ENCODE peak calls at places on chromosome 22, in ten cellular contexts. I is K562, A is osteocyte, K is neural crest cell, V is foreskin keratinocyte, M is astrocyte of the spinal cord, T is heart left ventricle, N is cardiac fibroblast, Z is endodermal cell, S is Peyer's patch. U is an unnamed sample.

GRCh38 chr22:30212363-30212995 is 34.1 kb downstream of the LIF start:
- DNase-seq in I (peak), A (no peak), K (no peak), V (peak), M (peak), T (no peak), N (peak), Z (no peak), S (peak), U (no peak)

GRCh38 chr22:42937164-42937854 is 77.6 kb downstream of the PACSIN2 start:
- DNase-seq in I (peak), A (no peak), K (no peak), V (peak), M (peak), T (no peak), N (peak), Z (peak), S (peak), U (no peak)

GRCh38 chr22:45638834-45639746 is 32.5 kb upstream of the ATXN10 start:
- DNase-seq in I (peak), A (no peak), K (no peak), V (peak), M (peak), T (no peak), N (peak), Z (no peak), S (peak), U (no peak)

GRCh38 chr22:32858121-32858703 is 56.7 kb downstream of the TIMP3 start:
- DNase-seq in I (no peak), A (no peak), K (no peak), V (no peak), M (no peak), T (no peak), N (no peak), Z (no peak), S (no peak), U (no peak)

GRCh38 chr22:32619614-32620426 is 145.2 kb downstream of the FBXO7 start:
- DNase-seq in I (no peak), A (no peak), K (no peak), V (no peak), M (peak), T (no peak), N (peak), Z (no peak), S (no peak), U (no peak)

GRCh38 chr22:44730034-44730433 is 22.3 kb upstream of the ARHGAP8 start:
- DNase-seq in I (no peak), A (no peak), K (peak), V (no peak), M (no peak), T (peak), N (no peak), Z (no peak), S (no peak), U (no peak)

GRCh38 chr22:24413271-24413670 is 14.1 kb upstream of the ADORA2A start:
- DNase-seq in I (no peak), A (no peak), K (no peak), V (no peak), M (no peak), T (no peak), N (no peak), Z (no peak), S (no peak), U (no peak)

GRCh38 chr22:45125198-45125597 is 38.5 kb upstream of the NUP50 start:
- DNase-seq in I (no peak), A (no peak), K (no peak), V (no peak), M (peak), T (no peak), N (peak), Z (no peak), S (no peak), U (no peak)

GRCh38 chr22:34886812-34887211 is 179.1 kb upstream of the ISX start:
- DNase-seq in I (no peak), A (no peak), K (no peak), V (no peak), M (no peak), T (no peak), N (no peak), Z (no peak), S (no peak), U (no peak)

GRCh38 chr22:28869736-28870135 is 13.6 kb upstream of the ZNRF3 start:
- DNase-seq in I (no peak), A (no peak), K (no peak), V (no peak), M (no peak), T (no peak), N (no peak), Z (no peak), S (no peak), U (no peak)

GRCh38 chr22:23279781-23280180 is 99.5 kb downstream of the BCR start:
- DNase-seq in I (peak), A (no peak), K (no peak), V (peak), M (no peak), T (no peak), N (no peak), Z (no peak), S (no peak), U (no peak)

GRCh38 chr22:46070722-46071450 is 79.4 kb upstream of the PPARA start:
- DNase-seq in I (no peak), A (no peak), K (no peak), V (no peak), M (peak), T (peak), N (peak), Z (peak), S (peak), U (peak)

GRCh38 chr22:32354360-32355351 is 3.0 kb upstream of the RFPL3 start:
- DNase-seq in I (peak), A (no peak), K (no peak), V (peak), M (peak), T (no peak), N (peak), Z (no peak), S (no peak), U (no peak)

GRCh38 chr22:25735657-25736056 is 6.3 kb upstream of the MYO18B start:
- DNase-seq in I (no peak), A (no peak), K (no peak), V (no peak), M (no peak), T (no peak), N (no peak), Z (peak), S (peak), U (no peak)

GRCh38 chr22:25497269-25497668 is 67.2 kb upstream of the GRK3 start:
- DNase-seq in I (no peak), A (no peak), K (no peak), V (peak), M (peak), T (peak), N (peak), Z (no peak), S (no peak), U (no peak)

GRCh38 chr22:26428515-26429457 is at the start of gene ASPHD2:
- DNase-seq in I (peak), A (no peak), K (peak), V (peak), M (peak), T (peak), N (peak), Z (peak), S (peak), U (no peak)

GRCh38 chr22:45163074-45163416 is 680 bp upstream of the NUP50 start:
- DNase-seq in I (peak), A (no peak), K (no peak), V (no peak), M (peak), T (no peak), N (peak), Z (no peak), S (no peak), U (no peak)

GRCh38 chr22:26642465-26643367 is 14.7 kb upstream of the MIAT start:
- DNase-seq in I (peak), A (no peak), K (no peak), V (no peak), M (peak), T (peak), N (no peak), Z (peak), S (peak), U (no peak)

GRCh38 chr22:30640839-30641430 is 5.4 kb downstream of the SLC35E4 start:
- DNase-seq in I (no peak), A (no peak), K (no peak), V (no peak), M (no peak), T (no peak), N (no peak), Z (no peak), S (no peak), U (no peak)

GRCh38 chr22:29692327-29692640 is 27.5 kb upstream of the CABP7 start:
- DNase-seq in I (no peak), A (no peak), K (no peak), V (no peak), M (no peak), T (no peak), N (no peak), Z (no peak), S (no peak), U (no peak)

GRCh38 chr22:27130949-27131745 is 473.8 kb downstream of the MIAT start:
- DNase-seq in I (no peak), A (no peak), K (no peak), V (no peak), M (no peak), T (no peak), N (no peak), Z (no peak), S (no peak), U (no peak)

GRCh38 chr22:24398409-24398808 is 29.0 kb upstream of the ADORA2A start:
- DNase-seq in I (no peak), A (no peak), K (no peak), V (no peak), M (no peak), T (no peak), N (no peak), Z (no peak), S (no peak), U (no peak)

GRCh38 chr22:16783930-16784354 is 41.3 kb downstream of the XKR3 start:
- DNase-seq in I (peak), A (no peak), K (no peak), V (no peak), M (no peak), T (no peak), N (no peak), Z (peak), S (no peak), U (no peak)

GRCh38 chr22:25656724-25657123 is 85.3 kb upstream of the MYO18B start:
- DNase-seq in I (no peak), A (no peak), K (no peak), V (no peak), M (no peak), T (no peak), N (no peak), Z (no peak), S (no peak), U (no peak)

GRCh38 chr22:27642104-27642800 is 159.3 kb downstream of the MN1 start:
- DNase-seq in I (peak), A (no peak), K (peak), V (no peak), M (no peak), T (no peak), N (no peak), Z (no peak), S (no peak), U (no peak)

GRCh38 chr22:43925433-43926348 is 2.1 kb downstream of the PNPLA3 start:
- DNase-seq in I (no peak), A (no peak), K (no peak), V (peak), M (no peak), T (no peak), N (peak), Z (peak), S (no peak), U (no peak)

GRCh38 chr22:23278883-23279675 is 98.8 kb downstream of the BCR start:
- DNase-seq in I (peak), A (no peak), K (no peak), V (peak), M (no peak), T (peak), N (peak), Z (no peak), S (peak), U (no peak)

GRCh38 chr22:42379961-42380537 is 52.2 kb downstream of the NFAM1 start:
- DNase-seq in I (no peak), A (no peak), K (no peak), V (no peak), M (no peak), T (no peak), N (no peak), Z (no peak), S (no peak), U (no peak)

GRCh38 chr22:24128024-24128423 is 53.3 kb upstream of the SUSD2 start:
- DNase-seq in I (no peak), A (no peak), K (no peak), V (no peak), M (no peak), T (no peak), N (no peak), Z (no peak), S (no peak), U (no peak)

GRCh38 chr22:37762389-37762836 is 45.3 kb upstream of the GCAT start:
- DNase-seq in I (peak), A (no peak), K (no peak), V (no peak), M (no peak), T (no peak), N (no peak), Z (no peak), S (no peak), U (no peak)
- TF ChIP-seq CTCF in I (no peak), A (no peak), K (no peak), V (no peak), M (no peak), T (no peak), N (no peak), Z (no peak), S (no peak), U (no peak)

GRCh38 chr22:20438678-20439492 is 1.3 kb upstream of the SCARF2 start:
- DNase-seq in I (peak), A (no peak), K (no peak), V (no peak), M (no peak), T (no peak), N (peak), Z (peak), S (peak), U (no peak)
- TF ChIP-seq CTCF in I (peak), A (peak), K (no peak), V (no peak), M (peak), T (peak), N (peak), Z (peak), S (no peak), U (no peak)

GRCh38 chr22:50268655-50269113 is 1.5 kb downstream of the MAPK11 start:
- DNase-seq in I (no peak), A (no peak), K (no peak), V (no peak), M (no peak), T (no peak), N (peak), Z (no peak), S (no peak), U (no peak)

GRCh38 chr22:50266994-50267393 is 3.2 kb downstream of the MAPK11 start:
- DNase-seq in I (no peak), A (no peak), K (no peak), V (no peak), M (no peak), T (no peak), N (no peak), Z (no peak), S (no peak), U (no peak)

GRCh38 chr22:50269573-50270301 is 443 bp downstream of the MAPK11 start:
- DNase-seq in I (peak), A (no peak), K (no peak), V (no peak), M (peak), T (peak), N (peak), Z (peak), S (no peak), U (no peak)

GRCh38 chr22:50270302-50271010 is at the start of gene MAPK11:
- DNase-seq in I (peak), A (peak), K (peak), V (no peak), M (peak), T (peak), N (peak), Z (peak), S (peak), U (no peak)

GRCh38 chr22:50267591-50268390 is 2.4 kb downstream of the MAPK11 start:
- DNase-seq in I (peak), A (no peak), K (no peak), V (no peak), M (peak), T (peak), N (peak), Z (peak), S (peak), U (no peak)
- TF ChIP-seq CTCF in I (no peak), A (no peak), K (peak), V (peak), M (peak), T (no peak), N (peak), Z (peak), S (peak), U (no peak)

GRCh38 chr22:35930933-35931332 is 97.7 kb downstream of the RBFOX2 start:
- DNase-seq in I (peak), A (no peak), K (no peak), V (no peak), M (peak), T (peak), N (peak), Z (no peak), S (no peak), U (no peak)
- TF ChIP-seq CTCF in I (peak), A (peak), K (peak), V (peak), M (peak), T (peak), N (peak), Z (peak), S (peak), U (no peak)

DNA sequence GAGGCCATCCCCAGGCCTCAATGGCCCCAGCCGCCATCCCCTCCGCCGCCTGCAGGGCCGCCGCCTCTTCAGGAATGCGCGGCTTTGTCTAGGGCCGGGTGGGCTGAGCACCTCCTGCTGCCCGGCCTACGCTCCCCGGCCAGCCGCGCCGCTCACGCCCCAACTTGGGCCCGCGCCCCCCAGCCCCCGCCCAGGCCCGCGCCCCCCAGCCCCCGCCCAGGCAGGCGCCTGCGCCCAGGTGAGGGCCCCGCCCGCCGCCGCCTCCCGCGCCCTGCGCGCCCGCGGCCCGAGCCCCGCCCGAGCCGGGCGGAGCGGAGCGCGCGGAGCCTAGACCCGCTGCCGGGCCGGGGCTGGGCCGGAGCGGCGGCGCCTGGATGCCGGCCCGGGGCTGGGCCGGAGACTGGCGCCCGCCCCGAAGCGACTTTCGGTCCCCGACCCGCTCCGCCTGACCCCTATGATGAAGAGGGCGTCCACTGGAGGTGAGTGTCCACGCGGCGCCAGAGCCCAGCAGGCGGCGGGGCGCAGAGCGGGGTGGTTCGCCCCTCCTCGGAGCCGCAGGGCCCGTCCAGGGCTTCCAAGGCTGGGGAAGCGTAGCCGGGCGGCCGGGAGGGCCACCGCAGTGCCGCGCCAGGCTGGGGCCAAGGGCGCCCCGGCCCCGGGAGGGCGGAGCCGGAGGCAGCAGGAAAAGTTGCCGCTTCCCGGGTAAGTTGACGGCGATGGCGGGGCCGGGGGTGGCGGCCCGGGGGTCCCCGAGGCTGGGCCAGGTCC is 34.3 kb upstream of the PRODH start:
- DNase-seq in I (peak), A (no peak), K (peak), V (no peak), M (no peak), T (no peak), N (no peak), Z (peak), S (no peak), U (no peak)
- TF ChIP-seq CTCF in I (no peak), A (peak), K (peak), V (no peak), M (peak), T (no peak), N (no peak), Z (peak), S (no peak), U (no peak)

GRCh38 chr22:47092896-47093311 is 330.5 kb downstream of the TBC1D22A start:
- DNase-seq in I (peak), A (peak), K (no peak), V (no peak), M (peak), T (no peak), N (peak), Z (no peak), S (peak), U (no peak)

GRCh38 chr22:47090591-47091240 is 328.3 kb downstream of the TBC1D22A start:
- DNase-seq in I (peak), A (peak), K (no peak), V (no peak), M (peak), T (no peak), N (peak), Z (peak), S (peak), U (no peak)

GRCh38 chr22:47091921-47092700 is 329.7 kb downstream of the TBC1D22A start:
- DNase-seq in I (no peak), A (peak), K (no peak), V (no peak), M (no peak), T (no peak), N (no peak), Z (no peak), S (peak), U (no peak)

GRCh38 chr22:47089796-47090460 is 327.5 kb downstream of the TBC1D22A start:
- DNase-seq in I (peak), A (peak), K (no peak), V (no peak), M (no peak), T (no peak), N (no peak), Z (no peak), S (peak), U (no peak)

DNA sequence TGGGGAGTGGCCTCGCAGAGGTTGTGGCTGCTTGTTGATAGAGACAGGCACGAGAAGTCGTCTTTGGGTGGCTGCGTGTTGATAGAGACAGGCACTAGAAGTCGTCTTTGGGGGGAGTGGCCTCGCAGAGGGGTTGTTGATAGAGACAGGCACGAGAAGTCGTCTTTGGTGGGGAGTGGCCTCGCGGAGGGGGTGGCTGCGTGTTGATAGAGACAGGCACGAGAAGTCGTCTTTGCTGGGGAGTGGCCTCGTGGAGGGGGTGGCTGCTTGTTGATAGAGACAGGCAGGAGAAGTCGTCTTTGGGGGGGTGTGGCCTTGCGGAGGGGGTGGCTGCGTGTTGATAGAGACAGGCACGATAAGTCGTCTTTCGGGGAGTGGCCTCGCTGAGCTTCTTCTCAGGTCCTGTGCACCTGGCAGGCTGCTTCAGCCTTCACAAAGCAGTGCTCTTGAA is 328.8 kb downstream of the TBC1D22A start:
- DNase-seq in I (peak), A (no peak), K (no peak), V (no peak), M (no peak), T (no peak), N (peak), Z (no peak), S (peak), U (no peak)
- TF ChIP-seq CTCF in I (no peak), A (no peak), K (no peak), V (no peak), M (no peak), T (no peak), N (no peak), Z (no peak), S (no peak), U (no peak)

DNA sequence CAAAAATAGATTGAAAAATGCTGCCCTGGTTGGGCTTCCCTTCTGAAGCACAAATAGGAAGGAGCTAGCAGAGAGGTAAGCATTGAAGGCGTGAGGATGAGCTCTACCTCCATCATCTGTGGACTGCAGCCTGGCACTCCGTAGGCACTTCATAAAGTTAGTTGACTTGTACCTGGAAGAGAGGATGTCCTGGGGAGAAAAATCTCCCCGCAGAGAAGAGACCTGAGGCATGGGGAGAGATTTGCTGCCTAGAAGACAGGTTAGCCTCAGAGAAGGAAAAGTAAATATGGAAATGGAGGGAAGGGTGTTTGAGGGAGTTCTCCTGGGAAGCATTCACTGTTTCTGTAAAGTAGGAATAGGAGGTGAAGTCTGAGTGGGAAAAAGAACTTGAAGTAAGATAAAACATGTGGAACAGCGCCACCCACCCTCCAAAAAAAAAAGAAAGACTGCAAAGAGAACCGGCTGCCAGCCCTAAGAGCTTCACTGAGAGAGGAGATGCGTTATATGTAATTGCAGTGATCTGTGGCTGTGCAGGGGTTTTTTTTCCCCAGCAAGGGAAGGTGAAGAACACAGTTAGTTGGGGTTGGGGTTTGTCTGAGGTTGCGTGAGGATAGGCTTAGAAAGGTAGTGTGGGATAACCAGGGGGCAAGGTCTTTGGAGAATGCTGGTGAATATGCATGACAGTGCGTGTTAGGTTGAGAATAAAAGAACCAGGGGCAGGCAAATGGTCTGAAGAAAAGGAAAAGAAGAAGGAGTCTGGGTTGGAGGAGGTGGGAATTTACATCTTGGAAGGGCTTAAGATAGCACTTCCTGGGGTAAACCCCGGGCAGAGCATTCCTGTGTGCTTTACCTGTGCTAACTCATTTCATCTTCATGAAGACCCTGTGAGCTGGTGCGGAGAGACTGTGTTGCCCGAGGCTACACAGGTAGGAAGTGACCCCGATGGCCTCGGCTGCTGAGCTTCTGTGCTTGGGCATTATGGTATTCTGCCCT is 16.0 kb downstream of the TNRC6B start:
- DNase-seq in I (peak), A (peak), K (no peak), V (no peak), M (peak), T (no peak), N (peak), Z (peak), S (peak), U (peak)
- TF ChIP-seq CTCF in I (peak), A (peak), K (peak), V (peak), M (peak), T (peak), N (peak), Z (peak), S (peak), U (no peak)